ENCODE peak calls at places on chromosomes 5 and 9, in eight cellular contexts. X, O, D, Y, I, Q, F and L are unnamed samples.

GRCh38 chr5:140041492-140042421 is 1.3 kb downstream of the NRG2 start:
- DNase-seq in X (peak), O (peak), D (peak), Y (peak), I (peak), Q (peak), F (peak), L (no peak)

GRCh38 chr5:106172681-106173532 is 1497.8 kb downstream of the EFNA5 start:
- DNase-seq in X (no peak), O (no peak), D (no peak), Y (peak), I (no peak), Q (no peak), F (no peak), L (no peak)

GRCh38 chr5:115414406-115415142 is 118.1 kb upstream of the CCDC112 start:
- DNase-seq in X (no peak), O (no peak), D (no peak), Y (peak), I (no peak), Q (peak), F (no peak), L (no peak)

GRCh38 chr5:5104550-5104949 is 35.6 kb upstream of the ADAMTS16 start:
- DNase-seq in X (no peak), O (no peak), D (no peak), Y (no peak), I (no peak), Q (no peak), F (no peak), L (no peak)

GRCh38 chr5:163330723-163331668 is 106.4 kb upstream of the CCNG1 start:
- DNase-seq in X (no peak), O (no peak), D (no peak), Y (no peak), I (no peak), Q (peak), F (no peak), L (no peak)

GRCh38 chr9:114501786-114502682 is 3.2 kb downstream of the WHRN start:
- DNase-seq in X (peak), O (no peak), D (no peak), Y (no peak), I (no peak), Q (peak), F (no peak), L (no peak)

GRCh38 chr5:2493356-2493755 is 258.1 kb downstream of the IRX2 start:
- DNase-seq in X (no peak), O (no peak), D (no peak), Y (no peak), I (no peak), Q (no peak), F (no peak), L (no peak)

GRCh38 chr5:73328665-73329064 is 119.9 kb downstream of the FOXD1 start:
- DNase-seq in X (no peak), O (no peak), D (no peak), Y (no peak), I (no peak), Q (no peak), F (no peak), L (no peak)

GRCh38 chr5:132098151-132098594 is 24.6 kb downstream of the CSF2 start:
- DNase-seq in X (no peak), O (no peak), D (no peak), Y (no peak), I (no peak), Q (no peak), F (no peak), L (no peak)

GRCh38 chr9:83401328-83401895 is 136.8 kb downstream of the FRMD3 start:
- DNase-seq in X (no peak), O (no peak), D (no peak), Y (no peak), I (no peak), Q (no peak), F (no peak), L (no peak)

GRCh38 chr5:135654646-135655045 is 75.9 kb upstream of the CXCL14 start:
- DNase-seq in X (no peak), O (no peak), D (no peak), Y (no peak), I (no peak), Q (peak), F (no peak), L (no peak)

GRCh38 chr5:72363146-72363802 is 43.1 kb downstream of the PTCD2 start:
- DNase-seq in X (no peak), O (no peak), D (peak), Y (peak), I (no peak), Q (no peak), F (no peak), L (no peak)

GRCh38 chr9:37949576-37949975 is 45.6 kb upstream of the SLC25A51 start:
- DNase-seq in X (no peak), O (no peak), D (no peak), Y (no peak), I (no peak), Q (no peak), F (no peak), L (no peak)